ENCODE peak calls at places on chromosomes 1 and 21, in eight cellular contexts. E is psoas muscle, R is brain microvascular endothelial cell, T is left ventricle myocardium inferior, F is PC-9, I is body of pancreas, U is pancreas, M is SK-N-SH. X is an unnamed sample.

GRCh38 chr1:9293512-9294439 is 1.1 kb downstream of the SPSB1 start:
- DNase-seq in T (peak; percentile 37), E (no peak), U (peak; percentile 80), R (peak; percentile 22), I (no peak), M (peak; percentile 79), F (peak; percentile 35), X (peak; percentile 46)

GRCh38 chr1:179002552-179003345 is 22.9 kb upstream of the FAM20B start:
- DNase-seq in F (peak; percentile 62), I (peak; percentile 69), E (peak; percentile 74), M (peak; percentile 79), U (peak; percentile 89), R (peak; percentile 65), T (peak; percentile 77), X (peak; percentile 69)

GRCh38 chr1:192639607-192640368 is 3.8 kb downstream of the RGS13 start:
- DNase-seq in E (no peak), M (no peak), T (no peak), F (no peak), I (no peak), R (peak; percentile 9), U (no peak), X (peak; percentile 7)

GRCh38 chr1:178039826-178040380 is 54.0 kb upstream of the RASAL2 start:
- DNase-seq in U (no peak), M (no peak), I (no peak), F (no peak), R (no peak), E (no peak), T (no peak), X (no peak)

GRCh38 chr1:221748981-221749380 is 7.1 kb upstream of the DUSP10 start:
- DNase-seq in E (no peak), I (no peak), F (no peak), U (no peak), T (no peak), M (no peak), R (no peak), X (no peak)

GRCh38 chr1:215156232-215156631 is 73.7 kb downstream of the KCNK2 start:
- DNase-seq in T (no peak), E (no peak), U (no peak), R (peak; percentile 7), M (no peak), F (no peak), I (no peak), X (no peak)

GRCh38 chr1:41599912-41600311 is 115.4 kb upstream of the EDN2 start:
- DNase-seq in E (no peak), F (peak; percentile 17), M (no peak), U (no peak), R (peak; percentile 35), T (no peak), I (no peak), X (peak; percentile 11)

GRCh38 chr1:184387069-184387870 is 441 bp downstream of the C1orf21 start:
- DNase-seq in E (peak; percentile 49), F (peak; percentile 12), M (peak; percentile 79), R (peak; percentile 5), U (peak; percentile 74), I (peak; percentile 39), T (peak; percentile 42), X (peak; percentile 63)

GRCh38 chr1:31154632-31155215 is 85.0 kb downstream of the NKAIN1 start:
- DNase-seq in T (peak; percentile 67), M (peak; percentile 99), F (peak; percentile 91), I (peak; percentile 91), E (peak; percentile 79), U (peak; percentile 92), R (peak; percentile 50), X (peak; percentile 84)

GRCh38 chr1:55059302-55060132 is 20.2 kb downstream of the PCSK9 start:
- DNase-seq in F (no peak), T (no peak), U (no peak), E (no peak), M (no peak), I (no peak), R (no peak), X (no peak)

GRCh38 chr1:923131-923990 is at the start of gene SAMD11:
- DNase-seq in F (peak; percentile 82), U (peak; percentile 93), T (peak; percentile 92), R (peak; percentile 74), E (peak; percentile 94), I (peak; percentile 80), M (peak; percentile 85), X (peak; percentile 95)

GRCh38 chr21:33780631-33781030 is 135.0 kb downstream of the ATP5PO start:
- DNase-seq in T (no peak), U (no peak), R (no peak), M (no peak), E (no peak), F (no peak), I (no peak), X (no peak)

GRCh38 chr1:18919174-18919905 is 17.0 kb upstream of the ALDH4A1 start:
- DNase-seq in T (no peak), U (no peak), F (no peak), I (no peak), R (no peak), E (no peak), M (no peak), X (no peak)

GRCh38 chr1:156494309-156494895 is 6.2 kb downstream of the MEF2D start:
- DNase-seq in E (peak; percentile 17), M (no peak), U (no peak), R (no peak), F (no peak), I (no peak), T (no peak), X (no peak)

GRCh38 chr1:156497078-156497742 is 3.4 kb downstream of the MEF2D start:
- DNase-seq in E (no peak), U (no peak), R (no peak), M (no peak), F (no peak), T (no peak), I (no peak), X (no peak)

GRCh38 chr1:156497743-156498446 is 2.7 kb downstream of the MEF2D start:
- DNase-seq in R (no peak), E (no peak), T (no peak), U (peak; percentile 47), M (no peak), I (peak; percentile 47), F (no peak), X (no peak)

GRCh38 chr1:156495401-156496140 is 5.0 kb downstream of the MEF2D start:
- DNase-seq in T (peak; percentile 78), M (no peak), F (no peak), R (no peak), I (peak; percentile 49), U (no peak), E (peak; percentile 68), X (no peak)

GRCh38 chr1:156496211-156496761 is 4.3 kb downstream of the MEF2D start:
- DNase-seq in E (no peak), R (no peak), F (no peak), I (no peak), U (peak; percentile 52), M (no peak), T (no peak), X (no peak)
- H3K4me3 ChIP-seq in E (peak overlapping the region; percentile 98), R (peak overlapping the region; percentile 9), F (no peak overlapping the region), I (no peak overlapping the region), U (no peak overlapping the region), M (no peak overlapping the region), T (peak overlapping the region; percentile 98), X (no peak overlapping the region)

DNA sequence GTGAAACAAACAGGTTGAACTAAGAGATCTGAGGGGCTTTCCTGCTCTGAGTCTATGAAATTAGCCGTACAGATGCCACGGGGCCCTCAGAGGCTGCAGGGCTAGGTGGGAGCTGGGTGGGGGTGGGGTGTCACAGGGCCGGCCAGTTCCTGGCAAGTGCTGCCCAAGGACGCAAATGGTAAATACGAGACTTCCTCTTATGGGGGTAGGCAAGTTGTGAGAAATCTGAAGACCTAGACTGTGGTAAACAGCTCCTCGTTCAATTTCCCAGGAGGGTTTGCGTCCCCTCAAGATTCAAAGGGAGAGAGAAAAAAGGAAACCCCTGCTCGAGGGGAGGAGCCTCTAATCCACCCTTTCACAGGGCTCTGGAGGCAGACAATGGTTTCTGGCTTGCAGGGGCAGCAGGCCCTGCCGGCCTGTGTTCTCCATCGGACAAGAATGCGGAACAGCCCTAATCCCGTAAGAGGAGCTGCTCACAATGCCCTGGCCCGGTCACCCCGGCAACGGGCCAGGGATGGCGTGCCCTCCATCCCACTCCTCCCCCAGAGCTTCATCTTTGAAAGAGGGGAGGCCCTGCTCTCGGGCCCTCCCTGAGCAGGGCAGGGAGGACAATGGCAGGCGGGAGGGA is 7.8 kb downstream of the NUAK2 start:
- DNase-seq in I (peak; percentile 73), T (peak; percentile 48), M (no peak), F (no peak), E (peak; percentile 37), R (peak; percentile 54), U (no peak), X (peak; percentile 26)
- H3K27ac ChIP-seq in I (peak overlapping the region; percentile 95), T (peak overlapping the region; percentile 85), M (no peak overlapping the region), F (no peak overlapping the region), E (peak overlapping the region; percentile 67), R (peak overlapping the region; percentile 50), U (peak overlapping the region; percentile 82), X (no peak overlapping the region)

GRCh38 chr1:98054367-98054701 is 133.5 kb upstream of the DPYD start:
- DNase-seq in T (no peak), U (no peak), E (no peak), M (no peak), R (no peak), F (no peak), I (no peak), X (no peak)
- TF ChIP-seq CTCF in T (peak; percentile 9), U (no peak), E (no peak), M (no peak), R (no peak), F (peak; percentile 76), I (no peak), X (no peak)

DNA sequence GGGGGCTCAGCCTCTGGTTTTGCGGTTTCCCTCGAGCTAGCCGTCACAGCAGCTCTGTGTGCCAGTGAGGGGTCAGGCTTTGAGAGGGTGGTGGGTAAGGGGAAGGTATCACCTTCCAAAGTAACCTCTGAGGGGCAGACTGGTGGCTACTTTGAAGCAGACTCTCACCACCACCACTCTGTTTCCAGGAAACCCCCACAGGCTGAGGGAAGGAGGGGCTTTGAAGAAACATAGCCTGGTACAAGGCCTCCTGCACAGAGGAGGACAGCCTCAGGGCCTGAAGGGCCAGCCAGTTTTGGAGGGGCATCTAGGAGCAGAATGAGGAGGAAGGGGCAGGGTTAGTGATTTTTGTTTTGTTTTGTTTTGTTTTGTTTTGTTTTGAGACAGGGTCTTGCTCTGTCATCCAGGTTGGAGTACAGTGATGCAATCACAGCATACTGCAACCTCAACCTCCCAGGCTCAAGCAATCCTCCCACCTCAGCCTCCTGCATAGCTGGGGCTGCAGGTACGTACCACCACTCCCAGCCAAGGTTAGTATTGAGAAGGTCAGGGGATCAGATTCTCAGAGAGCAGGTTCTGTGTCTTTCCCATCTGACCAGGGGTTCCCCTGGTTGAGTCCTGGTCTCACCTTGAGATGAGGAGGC is 17.2 kb upstream of the ZNF683 start:
- DNase-seq in F (no peak), I (no peak), U (no peak), T (no peak), R (no peak), E (no peak), M (no peak), X (no peak)
- H3K4me3 ChIP-seq in F (no peak overlapping the region), I (no peak overlapping the region), U (no peak overlapping the region), T (no peak overlapping the region), R (no peak overlapping the region), E (no peak overlapping the region), M (no peak overlapping the region), X (no peak overlapping the region)

X was measured in A673.